ENCODE peak calls at places on chromosomes 16 and 17, in seven cellular contexts. A is adrenal gland, U is uterus, W is breast epithelium, J is H1, O is endothelial cell of umbilical vein, M is stomach. Z is an unnamed sample.

GRCh38 chr16:23374721-23375120 is 72.6 kb downstream of the SCNN1B start:
- DNase-seq in A (no peak), U (no peak), W (no peak), J (no peak), O (no peak), M (peak), Z (no peak)

GRCh38 chr17:77692571-77693161 is 265.8 kb upstream of the TNRC6C start:
- DNase-seq in A (peak), U (no peak), W (peak), J (no peak), O (no peak), M (no peak), Z (peak)

GRCh38 chr16:17269434-17269833 is 201.3 kb downstream of the XYLT1 start:
- DNase-seq in A (no peak), U (no peak), W (no peak), J (no peak), O (no peak), M (no peak), Z (no peak)

GRCh38 chr16:50274771-50275415 is 8.5 kb downstream of the ADCY7 start:
- DNase-seq in A (no peak), U (no peak), W (no peak), J (no peak), O (no peak), M (no peak), Z (no peak)

GRCh38 chr17:48293319-48294192 is 136.5 kb downstream of the SKAP1 start:
- DNase-seq in A (no peak), U (no peak), W (no peak), J (no peak), O (no peak), M (no peak), Z (no peak)

GRCh38 chr16:72752004-72752695 is 295.8 kb downstream of the ZFHX3 start:
- DNase-seq in A (no peak), U (no peak), W (no peak), J (no peak), O (no peak), M (no peak), Z (no peak)

GRCh38 chr16:31072540-31073072 is 1.4 kb downstream of the ZNF668 start:
- DNase-seq in A (peak), U (no peak), W (no peak), J (no peak), O (peak), M (no peak), Z (no peak)

GRCh38 chr16:62135903-62136302 is 99.7 kb upstream of the CDH8 start:
- DNase-seq in A (no peak), U (no peak), W (no peak), J (no peak), O (no peak), M (no peak), Z (no peak)

GRCh38 chr17:76154292-76154691 is 13.2 kb upstream of the FOXJ1 start:
- DNase-seq in A (no peak), U (no peak), W (no peak), J (no peak), O (no peak), M (no peak), Z (no peak)

GRCh38 chr16:89864421-89864820 is 9.0 kb upstream of the TCF25 start:
- DNase-seq in A (no peak), U (no peak), W (no peak), J (no peak), O (peak), M (no peak), Z (no peak)

GRCh38 chr17:31582151-31582907 is 190.9 kb downstream of the RAB11FIP4 start:
- DNase-seq in A (peak), U (peak), W (peak), J (no peak), O (peak), M (peak), Z (no peak)

GRCh38 chr17:6592193-6592592 is 35.8 kb upstream of the PITPNM3 start:
- DNase-seq in A (no peak), U (no peak), W (no peak), J (no peak), O (no peak), M (no peak), Z (no peak)

GRCh38 chr17:8954339-8954738 is 11.2 kb downstream of the PIK3R5 start:
- DNase-seq in A (peak), U (no peak), W (no peak), J (no peak), O (no peak), M (peak), Z (no peak)

GRCh38 chr16:27315333-27316037 is 1.7 kb downstream of the IL4R start:
- DNase-seq in A (peak), U (peak), W (peak), J (peak), O (peak), M (peak), Z (peak)

GRCh38 chr17:44008205-44008909 is 3.9 kb downstream of the NAGS start:
- DNase-seq in A (no peak), U (no peak), W (no peak), J (peak), O (no peak), M (no peak), Z (no peak)

GRCh38 chr17:47855737-47856136 is 4.8 kb upstream of the SP6 start:
- DNase-seq in A (peak), U (no peak), W (no peak), J (no peak), O (peak), M (no peak), Z (no peak)

GRCh38 chr16:88810868-88811599 is 694 bp downstream of the APRT start:
- DNase-seq in A (peak), U (peak), W (peak), J (no peak), O (peak), M (peak), Z (peak)

GRCh38 chr17:2103456-2103855 is 48.6 kb downstream of the HIC1 start:
- DNase-seq in A (no peak), U (no peak), W (no peak), J (no peak), O (no peak), M (no peak), Z (no peak)

GRCh38 chr17:17624776-17625175 is 33.3 kb upstream of the PEMT start:
- DNase-seq in A (no peak), U (no peak), W (no peak), J (no peak), O (no peak), M (no peak), Z (no peak)

DNA sequence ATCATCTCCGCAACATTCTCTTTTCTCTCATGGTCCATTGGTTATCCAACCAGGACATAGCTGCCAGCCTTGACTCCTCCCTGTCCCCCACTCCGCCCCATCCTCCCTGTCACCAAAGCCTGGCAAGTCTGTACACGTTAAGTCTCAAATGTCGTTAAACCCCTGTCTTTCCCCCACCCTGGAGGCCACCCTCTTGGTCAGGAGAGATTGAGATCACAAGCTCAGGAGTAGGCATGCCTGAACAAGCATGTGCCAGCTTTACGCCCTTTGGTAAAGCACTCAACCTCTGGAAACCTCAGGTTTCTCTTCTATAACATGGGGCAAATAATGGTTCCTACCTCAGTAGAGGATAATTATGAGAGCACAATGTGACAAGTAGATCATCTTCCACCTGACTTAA is 38.1 kb upstream of the CCL1 start:
- DNase-seq in A (no peak), U (no peak), W (no peak), J (no peak), O (no peak), M (no peak), Z (no peak)
- TF ChIP-seq POLR2A in A (no peak), U (no peak), W (no peak), J (no peak), O (no peak), M (no peak), Z (no peak)

GRCh38 chr17:61411944-61412859 is 12.6 kb downstream of the TBX2 start:
- DNase-seq in A (peak), U (peak), W (peak), J (peak), O (peak), M (peak), Z (peak)
- TF ChIP-seq POLR2A in A (no peak), U (peak), W (no peak), J (no peak), O (no peak), M (no peak), Z (peak)

GRCh38 chr17:59619313-59620063 is at the start of gene CLTC:
- DNase-seq in A (peak), U (peak), W (peak), J (peak), O (peak), M (peak), Z (peak)
- TF ChIP-seq POLR2A in A (peak), U (peak), W (peak), J (peak), O (peak), M (no peak), Z (peak)

DNA sequence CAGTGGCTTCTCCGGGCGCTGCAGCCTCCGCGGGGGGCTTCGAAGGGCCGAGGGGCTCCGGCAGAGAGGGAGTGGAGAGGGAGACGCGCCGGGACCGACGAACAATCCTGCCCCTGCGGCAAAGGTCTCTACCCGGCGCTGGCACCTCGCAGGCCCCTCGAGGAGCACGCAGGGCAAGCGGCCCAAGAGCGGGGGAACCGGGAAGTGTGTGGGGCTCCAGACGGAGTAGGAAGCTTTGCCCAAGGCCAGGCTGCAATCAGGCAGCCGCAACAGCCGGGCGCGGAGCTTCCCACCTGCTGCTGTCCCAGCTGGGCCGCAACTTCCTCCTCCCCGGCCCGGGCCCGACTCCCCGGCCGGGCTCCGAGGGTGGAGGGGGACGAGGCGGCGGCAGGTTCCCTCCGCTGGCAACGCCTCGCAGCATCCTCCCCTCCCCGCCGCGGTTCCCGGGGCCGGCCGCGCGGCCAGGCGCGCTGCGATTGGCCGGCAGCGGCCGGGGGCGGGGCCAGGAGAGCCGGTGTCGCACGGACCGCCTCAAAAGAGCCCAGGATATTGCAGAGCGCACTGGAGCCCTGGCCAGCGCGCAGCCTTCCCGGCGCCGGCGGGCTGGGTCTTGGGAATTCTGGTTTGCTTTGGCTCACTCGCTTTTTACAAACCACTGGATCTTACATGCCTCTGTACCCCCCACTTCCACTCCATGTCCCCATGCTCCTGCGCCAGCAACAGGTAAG is at the start of gene KCNJ2:
- DNase-seq in A (peak), U (peak), W (peak), J (peak), O (peak), M (peak), Z (peak)
- TF ChIP-seq POLR2A in A (peak), U (peak), W (no peak), J (peak), O (peak), M (no peak), Z (no peak)